ENCODE peak calls at places on chromosomes 4 and X, in six cellular contexts. W, F, Y, X, G and E are unnamed samples.

GRCh38 chr4:28451346-28451745 is 1590.7 kb downstream of the STIM2 start:
- DNase-seq in G (no peak), X (no peak), Y (no peak), F (no peak), W (no peak), E (no peak)

GRCh38 chrX:85084770-85085393 is 81.2 kb downstream of the APOOL start:
- DNase-seq in Y (no peak), W (no peak), F (no peak), G (peak), X (peak), E (peak)

GRCh38 chr4:41141910-41142309 is 72.4 kb downstream of the APBB2 start:
- DNase-seq in F (no peak), Y (no peak), X (peak), G (no peak), W (no peak), E (no peak)

GRCh38 chrX:155966876-155967275 is 30.6 kb upstream of the IL9R start:
- DNase-seq in X (no peak), G (peak), W (no peak), Y (no peak), F (no peak), E (peak)

GRCh38 chr4:186823989-186824388 is 100.3 kb upstream of the FAT1 start:
- DNase-seq in W (no peak), F (no peak), Y (no peak), G (no peak), X (peak), E (no peak)

GRCh38 chr4:85722806-85723205 is 247.9 kb downstream of the ARHGAP24 start:
- DNase-seq in F (no peak), Y (no peak), W (no peak), G (no peak), X (no peak), E (no peak)

GRCh38 chr4:83889802-83890201 is 353.9 kb downstream of the GPAT3 start:
- DNase-seq in X (peak), F (no peak), G (no peak), W (no peak), Y (no peak), E (no peak)

GRCh38 chr4:14294611-14295010 is 667.1 kb upstream of the BOD1L1 start:
- DNase-seq in G (no peak), X (no peak), W (no peak), Y (no peak), F (no peak), E (no peak)

GRCh38 chr4:84644087-84644486 is 61.2 kb downstream of the CDS1 start:
- DNase-seq in X (no peak), F (no peak), Y (no peak), G (no peak), W (no peak), E (no peak)

GRCh38 chr4:158894826-158895225 is 126.0 kb downstream of the FNIP2 start:
- DNase-seq in G (no peak), F (no peak), X (no peak), Y (no peak), W (no peak), E (no peak)

GRCh38 chr4:158891256-158891655 is 122.4 kb downstream of the FNIP2 start:
- DNase-seq in X (no peak), Y (no peak), G (no peak), W (no peak), F (no peak), E (no peak)

GRCh38 chr4:158890294-158890693 is 121.5 kb downstream of the FNIP2 start:
- DNase-seq in G (no peak), W (no peak), X (no peak), Y (no peak), F (no peak), E (no peak)

GRCh38 chr4:158896459-158897238 is 127.8 kb downstream of the FNIP2 start:
- DNase-seq in G (no peak), X (peak), Y (no peak), W (no peak), F (no peak), E (no peak)

DNA sequence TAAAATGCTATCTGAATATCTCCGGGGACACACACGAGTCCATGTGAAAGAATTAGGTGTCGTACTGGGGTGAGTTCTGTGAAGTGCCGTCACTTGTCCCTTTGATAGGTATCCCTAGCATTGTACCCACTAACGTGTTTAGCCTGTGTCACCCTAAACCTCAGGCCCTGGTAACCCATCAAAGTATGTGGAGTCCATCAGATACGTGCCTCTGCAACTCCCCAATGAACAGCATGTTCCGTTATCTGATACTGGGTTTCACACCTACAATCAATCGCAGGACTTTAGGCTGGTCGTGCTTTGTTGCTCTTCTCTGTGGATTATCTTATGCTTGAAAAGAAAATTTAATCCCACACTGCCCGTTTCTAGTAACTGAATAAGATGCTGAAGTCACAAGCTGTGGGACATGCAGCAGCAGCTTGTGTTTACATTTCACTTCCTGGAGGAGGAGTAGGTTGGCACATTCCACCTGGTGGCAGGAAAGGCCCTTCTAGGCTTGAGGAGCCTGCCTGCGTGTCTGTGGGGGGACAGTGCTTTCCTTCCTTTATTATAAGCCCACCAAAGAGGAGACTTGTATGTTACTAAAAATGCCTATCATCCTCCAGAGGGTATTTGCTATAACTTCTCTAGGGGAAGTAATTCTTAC is 127.1 kb downstream of the FNIP2 start:
- DNase-seq in Y (no peak), G (peak), X (peak), W (no peak), F (peak), E (no peak)
- TF ChIP-seq CTCF in Y (no peak), G (no peak), X (peak), W (no peak), F (peak), E (no peak)

GRCh38 chrX:18119856-18120255 is 100.8 kb downstream of the BEND2 start:
- DNase-seq in Y (no peak), X (no peak), F (no peak), W (no peak), G (no peak), E (no peak)
- TF ChIP-seq CTCF in Y (no peak), X (no peak), F (no peak), W (no peak), G (no peak), E (no peak)

GRCh38 chrX:37646254-37646653 is 39.3 kb upstream of the XK start:
- DNase-seq in Y (no peak), W (no peak), X (no peak), F (no peak), G (no peak), E (no peak)
- TF ChIP-seq CTCF in Y (no peak), W (no peak), X (no peak), F (peak), G (peak), E (no peak)

GRCh38 chrX:73930300-73930699 is 367.3 kb downstream of the CHIC1 start:
- DNase-seq in F (no peak), W (no peak), Y (no peak), X (no peak), G (no peak), E (no peak)
- TF ChIP-seq CTCF in F (no peak), W (no peak), Y (no peak), X (no peak), G (no peak), E (no peak)